ENCODE peak calls at places on chromosomes 11 and 22, in nine cellular contexts. T is adrenal gland, K is coronary artery, U is AG10803, H is foreskin fibroblast, W is SK-N-SH, D is glutamatergic neuron, J is fibroblast of lung, V is endothelial cell of umbilical vein. E is an unnamed sample.

GRCh38 chr11:116052603-116053537 is 548.7 kb upstream of the CADM1 start:
- DNase-seq in T (no peak), K (peak), U (no peak), H (no peak), W (no peak), D (no peak), J (no peak), V (no peak), E (peak)

GRCh38 chr22:50247748-50248147 is 2.9 kb upstream of the TUBGCP6 start:
- DNase-seq in T (no peak), K (no peak), U (peak), H (peak), W (peak), D (peak), J (peak), V (peak), E (no peak)

GRCh38 chr11:117610901-117611300 is 186.1 kb downstream of the DSCAML1 start:
- DNase-seq in T (no peak), K (no peak), U (no peak), H (no peak), W (no peak), D (no peak), J (peak), V (no peak), E (no peak)

GRCh38 chr22:19307872-19308271 is 16.4 kb upstream of the CLTCL1 start:
- DNase-seq in T (no peak), K (no peak), U (no peak), H (no peak), W (no peak), D (no peak), J (no peak), V (no peak), E (no peak)

GRCh38 chr22:20071524-20071972 is 8.5 kb upstream of the DGCR8 start:
- DNase-seq in T (no peak), K (no peak), U (no peak), H (no peak), W (no peak), D (no peak), J (no peak), V (no peak), E (no peak)

GRCh38 chr11:19703211-19703610 is 9.4 kb upstream of the NAV2 start:
- DNase-seq in T (no peak), K (no peak), U (peak), H (peak), W (peak), D (no peak), J (no peak), V (no peak), E (no peak)

GRCh38 chr11:68020575-68020974 is 9.9 kb upstream of the NDUFS8 start:
- DNase-seq in T (peak), K (no peak), U (no peak), H (peak), W (peak), D (peak), J (no peak), V (peak), E (no peak)

GRCh38 chr22:22933807-22934542 is 46.4 kb downstream of the IGLL5 start:
- DNase-seq in T (no peak), K (no peak), U (no peak), H (no peak), W (no peak), D (no peak), J (no peak), V (no peak), E (no peak)

GRCh38 chr11:45146072-45147016 is at the start of gene PRDM11:
- DNase-seq in T (peak), K (peak), U (peak), H (peak), W (peak), D (peak), J (peak), V (peak), E (peak)

GRCh38 chr22:24216541-24217209 is 28.2 kb downstream of the GGT5 start:
- DNase-seq in T (no peak), K (no peak), U (no peak), H (no peak), W (peak), D (no peak), J (no peak), V (no peak), E (no peak)

GRCh38 chr22:36759481-36760159 is 16.3 kb downstream of the IFT27 start:
- DNase-seq in T (peak), K (peak), U (no peak), H (no peak), W (no peak), D (no peak), J (no peak), V (no peak), E (no peak)

GRCh38 chr22:49267996-49268395 is 559.7 kb downstream of the BRD1 start:
- DNase-seq in T (no peak), K (peak), U (no peak), H (no peak), W (no peak), D (no peak), J (no peak), V (no peak), E (no peak)

GRCh38 chr22:19853058-19853878 is 1.4 kb downstream of the GNB1L start:
- DNase-seq in T (peak), K (no peak), U (no peak), H (no peak), W (no peak), D (peak), J (no peak), V (no peak), E (no peak)

GRCh38 chr11:1837171-1838076 is 1.4 kb upstream of the TNNI2 start:
- DNase-seq in T (peak), K (no peak), U (peak), H (peak), W (peak), D (peak), J (peak), V (peak), E (peak)

GRCh38 chr22:27885977-27886842 is 32.8 kb downstream of the PITPNB start:
- DNase-seq in T (peak), K (no peak), U (peak), H (peak), W (peak), D (peak), J (peak), V (peak), E (peak)

DNA sequence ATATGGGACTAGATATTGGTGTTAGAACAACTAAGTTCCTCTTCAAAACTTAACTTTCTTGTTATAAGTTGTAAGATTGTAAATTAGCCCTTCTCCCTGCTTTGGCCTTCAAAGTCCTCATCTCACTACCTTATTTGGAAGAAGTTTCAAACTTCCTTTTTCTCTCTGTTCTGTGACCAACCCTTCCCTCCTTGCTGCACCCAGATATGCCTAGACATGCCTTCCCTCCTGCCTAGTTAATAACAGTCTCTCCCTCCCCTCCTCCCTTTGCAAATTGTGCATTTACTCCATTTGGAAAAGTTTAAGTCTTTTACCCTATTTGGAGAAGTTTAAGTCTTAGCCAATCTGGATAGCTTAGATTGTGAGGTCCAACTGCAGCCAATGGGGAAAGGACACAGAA is 4.9 kb downstream of the OR52K2 start:
- DNase-seq in T (no peak), K (no peak), U (no peak), H (no peak), W (no peak), D (no peak), J (no peak), V (no peak), E (no peak)
- TF ChIP-seq CTCF in T (no peak), K (no peak), U (no peak), H (no peak), W (no peak), D (no peak), J (no peak), V (no peak), E (no peak)

GRCh38 chr11:58127350-58127749 is 2.0 kb upstream of the OR9I1 start:
- DNase-seq in T (no peak), K (no peak), U (no peak), H (no peak), W (no peak), D (no peak), J (peak), V (no peak), E (no peak)

GRCh38 chr11:58121101-58121500 is 4.2 kb downstream of the OR9I1 start:
- DNase-seq in T (no peak), K (no peak), U (no peak), H (peak), W (no peak), D (no peak), J (no peak), V (no peak), E (no peak)

GRCh38 chr11:58125469-58125868 is at the start of gene OR9I1:
- DNase-seq in T (no peak), K (no peak), U (no peak), H (no peak), W (no peak), D (no peak), J (no peak), V (no peak), E (no peak)
- TF ChIP-seq CTCF in T (no peak), K (no peak), U (no peak), H (no peak), W (no peak), D (no peak), J (no peak), V (no peak), E (no peak)

GRCh38 chr11:32325725-32326124 is 109.6 kb downstream of the WT1 start:
- DNase-seq in T (no peak), K (no peak), U (no peak), H (no peak), W (no peak), D (no peak), J (no peak), V (no peak), E (no peak)

GRCh38 chr11:32328392-32328791 is 106.9 kb downstream of the WT1 start:
- DNase-seq in T (no peak), K (no peak), U (no peak), H (no peak), W (no peak), D (no peak), J (no peak), V (no peak), E (no peak)

GRCh38 chr11:32325187-32325586 is 110.2 kb downstream of the WT1 start:
- DNase-seq in T (no peak), K (no peak), U (no peak), H (no peak), W (no peak), D (no peak), J (no peak), V (no peak), E (no peak)

GRCh38 chr11:32326522-32326921 is 108.8 kb downstream of the WT1 start:
- DNase-seq in T (no peak), K (no peak), U (peak), H (no peak), W (no peak), D (no peak), J (no peak), V (no peak), E (no peak)

DNA sequence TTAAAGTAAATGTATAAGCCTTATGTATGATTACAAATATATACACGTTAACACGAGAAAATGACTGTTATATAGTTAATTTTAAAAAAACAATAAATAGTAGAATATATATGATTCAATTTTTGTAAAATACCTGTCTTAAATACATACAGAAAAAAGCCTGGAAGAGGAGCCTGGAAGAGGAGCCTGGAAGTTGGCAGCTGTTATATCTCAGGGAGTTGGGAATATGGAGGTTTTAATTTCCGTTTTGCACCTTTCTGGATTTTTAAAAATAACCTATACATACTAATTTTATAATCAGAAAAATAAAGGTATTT is 111.6 kb downstream of the WT1 start:
- DNase-seq in T (no peak), K (no peak), U (no peak), H (no peak), W (no peak), D (no peak), J (no peak), V (no peak), E (no peak)
- TF ChIP-seq CTCF in T (no peak), K (no peak), U (no peak), H (no peak), W (no peak), D (no peak), J (no peak), V (no peak), E (no peak)

GRCh38 chr11:8068605-8069221 is 12.3 kb upstream of the TUB start:
- DNase-seq in T (peak), K (peak), U (peak), H (peak), W (peak), D (no peak), J (peak), V (peak), E (peak)

GRCh38 chr11:8069771-8070170 is 11.2 kb upstream of the TUB start:
- DNase-seq in T (peak), K (peak), U (no peak), H (no peak), W (no peak), D (no peak), J (no peak), V (no peak), E (no peak)

GRCh38 chr11:8071616-8072581 is 9.1 kb upstream of the TUB start:
- DNase-seq in T (peak), K (peak), U (no peak), H (no peak), W (no peak), D (peak), J (no peak), V (no peak), E (no peak)

GRCh38 chr11:8067929-8068575 is 13.0 kb upstream of the TUB start:
- DNase-seq in T (peak), K (no peak), U (no peak), H (no peak), W (peak), D (no peak), J (no peak), V (no peak), E (no peak)

GRCh38 chr11:8070417-8071101 is 10.5 kb upstream of the TUB start:
- DNase-seq in T (peak), K (peak), U (peak), H (peak), W (peak), D (no peak), J (peak), V (peak), E (no peak)
- TF ChIP-seq CTCF in T (peak), K (no peak), U (peak), H (peak), W (peak), D (peak), J (peak), V (peak), E (peak)

GRCh38 chr22:38104084-38104483 is 6.4 kb downstream of the BAIAP2L2 start:
- DNase-seq in T (no peak), K (no peak), U (no peak), H (peak), W (no peak), D (no peak), J (no peak), V (no peak), E (no peak)
- TF ChIP-seq CTCF in T (no peak), K (no peak), U (peak), H (peak), W (peak), D (peak), J (peak), V (peak), E (peak)

GRCh38 chr11:90446207-90446606 is 223.4 kb upstream of the CHORDC1 start:
- DNase-seq in T (no peak), K (no peak), U (no peak), H (no peak), W (no peak), D (no peak), J (no peak), V (no peak), E (no peak)
- TF ChIP-seq CTCF in T (no peak), K (no peak), U (no peak), H (no peak), W (no peak), D (no peak), J (no peak), V (no peak), E (no peak)

GRCh38 chr11:10906521-10906920 is 48.7 kb upstream of the ZBED5 start:
- DNase-seq in T (no peak), K (no peak), U (peak), H (peak), W (no peak), D (no peak), J (peak), V (peak), E (no peak)
- TF ChIP-seq CTCF in T (no peak), K (no peak), U (peak), H (no peak), W (peak), D (no peak), J (peak), V (no peak), E (no peak)

E was measured in WERI-Rb-1.